ENCODE peak calls at places on chromosomes 6 and 20, in nine cellular contexts. M is testis, Y is tibial nerve, F is stomach, W is HCT116, R is GM12891, Z is lower leg skin, C is endothelial cell of umbilical vein, N is sigmoid colon. E is an unnamed sample.

GRCh38 chr20:6094565-6094964 is 28.3 kb downstream of the FERMT1 start:
- DNase-seq in N (no peak), Z (no peak), C (no peak), R (no peak), F (no peak), Y (no peak), W (no peak), M (no peak), E (no peak)

GRCh38 chr6:18528084-18528743 is 141.1 kb downstream of the RNF144B start:
- DNase-seq in R (no peak), C (peak), Z (no peak), F (no peak), W (no peak), Y (no peak), M (no peak), N (no peak), E (no peak)

GRCh38 chr6:25219581-25220249 is 59.5 kb upstream of the CARMIL1 start:
- DNase-seq in C (no peak), R (no peak), Z (no peak), W (no peak), N (no peak), Y (no peak), F (no peak), M (no peak), E (no peak)

GRCh38 chr6:46521464-46521971 is 30.3 kb upstream of the RCAN2 start:
- DNase-seq in W (no peak), F (no peak), Z (no peak), C (no peak), R (no peak), N (no peak), Y (no peak), M (no peak), E (no peak)

GRCh38 chr6:81054011-81054410 is 698.5 kb downstream of the TENT5A start:
- DNase-seq in W (no peak), Y (no peak), R (no peak), M (no peak), C (no peak), F (no peak), N (no peak), Z (no peak), E (no peak)

GRCh38 chr6:86775893-86776292 is 161.4 kb upstream of the HTR1E start:
- DNase-seq in R (no peak), Y (no peak), Z (no peak), N (no peak), C (no peak), M (no peak), W (no peak), F (no peak), E (no peak)

GRCh38 chr20:58597021-58597940 is 53.8 kb upstream of the STX16 start:
- DNase-seq in M (peak), F (no peak), N (peak), R (no peak), W (no peak), Y (peak), Z (peak), C (no peak), E (peak)

GRCh38 chr20:56393133-56393472 is 658 bp downstream of the CSTF1 start:
- DNase-seq in N (no peak), Y (no peak), M (no peak), Z (no peak), R (no peak), F (no peak), C (peak), W (no peak), E (no peak)

GRCh38 chr20:54197621-54198604 is 10.0 kb upstream of the PFDN4 start:
- DNase-seq in R (no peak), C (no peak), Z (no peak), N (no peak), F (no peak), M (no peak), Y (no peak), W (no peak), E (no peak)

GRCh38 chr6:131909408-131910218 is 41.6 kb downstream of the CCN2 start:
- DNase-seq in R (no peak), N (peak), W (peak), Y (peak), F (peak), Z (peak), C (peak), M (peak), E (no peak)

GRCh38 chr20:13141541-13141940 is 79.5 kb upstream of the ISM1 start:
- DNase-seq in N (no peak), R (no peak), Z (no peak), C (no peak), W (no peak), Y (no peak), F (no peak), M (no peak), E (no peak)

GRCh38 chr20:13140775-13141174 is 80.3 kb upstream of the ISM1 start:
- DNase-seq in Y (no peak), M (no peak), R (no peak), W (no peak), F (no peak), N (no peak), Z (no peak), C (no peak), E (no peak)

GRCh38 chr20:13142143-13142542 is 78.9 kb upstream of the ISM1 start:
- DNase-seq in N (no peak), F (no peak), Y (no peak), C (no peak), Z (no peak), R (no peak), M (no peak), W (no peak), E (no peak)

DNA sequence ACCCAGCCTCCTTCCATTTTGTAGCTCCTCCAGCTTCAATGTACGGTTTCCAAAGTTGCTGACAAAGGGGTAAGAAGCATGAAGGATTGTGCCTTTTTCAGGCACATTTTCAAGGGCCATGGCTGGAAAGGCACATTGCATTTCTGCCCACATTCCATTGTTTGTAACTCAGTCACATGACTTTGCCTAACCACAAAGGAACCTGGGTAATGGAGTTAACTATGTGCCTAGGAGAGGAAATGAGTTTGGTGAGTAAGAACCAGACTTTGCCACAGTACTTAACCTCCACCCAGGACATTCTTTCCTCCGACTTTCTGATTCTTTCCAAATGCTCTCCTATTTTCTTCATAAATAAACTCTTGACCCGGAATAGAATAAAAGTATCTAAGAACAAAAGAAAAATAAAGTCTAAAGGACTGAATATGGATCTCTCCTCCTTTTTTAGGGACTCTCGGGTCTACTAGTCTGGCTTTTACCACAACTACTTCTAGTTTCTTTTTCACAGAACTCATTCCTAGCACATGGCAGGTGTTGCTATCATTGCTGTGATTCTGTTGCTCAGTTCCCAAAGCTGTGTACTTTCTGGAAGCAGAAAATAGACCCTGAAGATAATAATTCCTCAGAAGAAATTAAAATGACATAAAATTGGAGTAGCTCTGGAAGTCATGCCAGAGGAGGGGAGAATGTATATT is 81.5 kb upstream of the ISM1 start:
- DNase-seq in N (no peak), R (no peak), C (no peak), Z (no peak), Y (no peak), F (no peak), M (no peak), W (no peak), E (no peak)
- TF ChIP-seq POLR2A in N (no peak), R (no peak), C (no peak), Z (no peak), Y (no peak), F (no peak), M (no peak), W (no peak), E (no peak)

DNA sequence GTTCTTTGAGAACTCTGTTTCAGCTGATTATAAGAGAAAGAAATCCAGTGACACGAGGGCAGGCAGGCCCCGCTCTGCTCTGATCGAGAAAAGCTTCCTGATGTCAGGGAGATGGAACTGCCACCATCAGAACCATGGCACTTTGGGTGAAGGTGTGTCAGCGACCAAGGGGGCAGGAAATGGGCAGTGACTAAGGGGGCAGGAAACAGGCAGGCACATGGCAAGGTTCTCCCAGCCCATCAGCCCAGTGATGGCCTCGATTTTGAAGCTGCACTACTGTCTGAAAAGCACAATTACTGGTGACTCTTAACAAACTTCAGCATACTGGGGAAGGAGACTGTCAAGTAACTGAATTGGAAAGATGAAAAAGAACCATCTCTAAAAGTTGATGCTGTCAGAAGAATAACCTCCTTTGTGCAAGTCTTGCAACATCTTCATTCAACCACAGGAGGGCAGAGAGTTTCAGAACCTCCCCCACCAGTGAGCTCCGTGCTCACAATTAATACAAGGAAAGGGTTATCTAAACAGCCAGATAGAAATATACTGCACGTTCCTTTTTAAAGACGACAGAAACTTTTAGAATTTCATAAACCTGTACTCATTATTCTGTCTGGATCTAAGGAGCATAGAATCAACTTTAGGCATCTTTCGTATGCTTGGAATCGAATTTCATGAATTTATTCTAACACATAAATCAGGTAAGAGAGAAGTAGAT is 39.1 kb downstream of the TMX4 start:
- DNase-seq in N (no peak), F (no peak), C (peak), Y (no peak), M (peak), Z (no peak), R (peak), W (peak), E (no peak)
- TF ChIP-seq POLR2A in N (no peak), F (no peak), C (no peak), Y (no peak), M (no peak), Z (no peak), R (no peak), W (no peak), E (no peak)

GRCh38 chr20:25058051-25058796 is at the start of gene ACSS1:
- DNase-seq in C (peak), Z (no peak), M (peak), W (no peak), F (peak), R (peak), Y (no peak), N (peak), E (peak)
- TF ChIP-seq POLR2A in C (no peak), Z (no peak), M (no peak), W (no peak), F (no peak), R (no peak), Y (peak), N (no peak), E (no peak)

DNA sequence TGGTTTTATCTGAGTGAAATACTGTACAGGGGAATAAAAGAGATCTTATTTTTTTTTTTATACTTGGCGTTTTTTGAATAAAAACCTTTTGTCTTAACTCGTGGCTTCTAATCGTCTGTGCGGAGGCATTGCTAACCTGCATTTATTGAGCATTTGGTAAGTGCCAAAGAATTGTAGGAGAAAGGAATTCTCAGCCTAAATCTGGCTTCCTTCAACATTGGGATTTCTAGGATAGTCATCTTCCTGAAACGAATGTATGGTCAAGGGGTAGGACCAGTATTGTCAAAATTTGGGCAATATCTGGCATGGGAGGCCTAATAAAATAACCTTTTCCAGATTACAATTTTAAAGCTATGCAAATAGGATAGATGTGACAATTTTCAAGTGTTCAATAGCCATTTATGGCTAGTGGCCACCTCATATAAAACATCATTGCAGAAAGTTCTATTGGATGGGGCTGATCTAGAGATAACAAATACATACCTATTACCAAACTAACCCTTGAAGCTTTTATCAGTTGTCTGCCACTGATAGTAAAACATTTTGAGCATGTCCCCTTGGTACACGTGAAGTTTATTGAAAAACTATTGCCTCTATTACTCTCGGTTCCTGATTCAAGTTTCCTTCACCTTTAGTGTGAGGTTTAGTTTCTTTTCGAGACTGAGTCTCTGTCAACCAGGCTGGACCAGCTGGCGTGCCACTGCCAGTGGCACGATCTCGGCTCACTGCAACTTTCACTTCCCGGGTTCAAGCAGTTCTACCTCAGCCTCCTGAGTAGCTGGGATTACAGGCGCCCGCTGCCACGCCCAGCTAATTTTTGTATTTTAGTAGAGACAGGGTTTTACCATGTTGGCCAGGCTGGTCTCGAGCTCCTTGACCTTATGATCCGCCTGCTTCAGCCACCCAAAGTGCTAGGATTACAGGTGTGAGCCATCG is 5.6 kb downstream of the PIM1 start:
- DNase-seq in C (no peak), Z (no peak), Y (no peak), N (no peak), M (no peak), W (no peak), F (no peak), R (no peak), E (peak)
- TF ChIP-seq POLR2A in C (no peak), Z (no peak), Y (no peak), N (no peak), M (no peak), W (no peak), F (no peak), R (no peak), E (no peak)

GRCh38 chr6:151240861-151241642 is 1.3 kb downstream of the AKAP12 start:
- DNase-seq in Y (peak), C (peak), Z (peak), M (peak), F (peak), R (no peak), W (no peak), N (peak), E (no peak)
- TF ChIP-seq POLR2A in Y (peak), C (no peak), Z (no peak), M (no peak), F (no peak), R (no peak), W (no peak), N (peak), E (no peak)

DNA sequence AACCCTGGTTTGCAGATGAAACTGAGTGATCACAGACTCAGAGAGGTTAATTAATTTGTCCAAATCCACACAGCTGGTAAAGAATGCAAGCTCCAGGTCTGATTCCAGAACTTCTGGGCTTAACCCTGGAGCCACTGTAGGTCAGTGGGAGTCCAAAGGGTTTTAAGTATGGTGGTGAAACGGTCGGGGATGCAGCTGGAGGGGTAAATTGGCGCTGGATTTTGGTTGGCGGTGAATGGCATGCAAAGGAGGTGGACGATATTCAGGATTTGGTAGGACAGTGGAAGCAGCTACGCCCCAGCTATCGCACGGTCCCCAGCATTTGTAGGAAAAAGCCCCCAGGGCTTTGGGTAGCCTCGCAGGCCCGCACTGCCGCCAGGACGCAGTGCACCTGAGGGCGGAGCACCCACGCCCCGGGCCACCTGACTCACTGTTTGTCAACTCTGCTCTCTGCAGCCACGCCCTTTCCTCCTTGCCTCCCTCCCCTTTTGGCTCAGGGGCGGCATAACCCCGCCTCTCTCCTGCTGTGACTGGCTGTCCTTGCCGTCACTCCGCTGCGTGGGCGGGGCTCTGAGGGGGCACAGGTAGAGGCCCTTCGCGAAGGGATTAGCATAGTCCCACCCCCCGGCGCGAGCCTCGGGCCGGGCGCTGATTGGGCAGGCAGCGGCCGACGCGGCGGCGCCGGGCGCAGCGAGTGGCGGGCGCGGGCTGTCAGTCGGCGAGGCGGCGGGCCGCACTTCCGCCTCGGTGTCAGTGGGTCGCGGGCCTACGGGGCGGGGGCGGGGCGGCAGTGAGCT is at the start of gene OSBPL2:
- DNase-seq in Y (peak), M (peak), R (peak), C (peak), Z (peak), F (peak), W (peak), N (peak), E (peak)
- TF ChIP-seq POLR2A in Y (peak), M (no peak), R (no peak), C (no peak), Z (no peak), F (no peak), W (no peak), N (no peak), E (no peak)

DNA sequence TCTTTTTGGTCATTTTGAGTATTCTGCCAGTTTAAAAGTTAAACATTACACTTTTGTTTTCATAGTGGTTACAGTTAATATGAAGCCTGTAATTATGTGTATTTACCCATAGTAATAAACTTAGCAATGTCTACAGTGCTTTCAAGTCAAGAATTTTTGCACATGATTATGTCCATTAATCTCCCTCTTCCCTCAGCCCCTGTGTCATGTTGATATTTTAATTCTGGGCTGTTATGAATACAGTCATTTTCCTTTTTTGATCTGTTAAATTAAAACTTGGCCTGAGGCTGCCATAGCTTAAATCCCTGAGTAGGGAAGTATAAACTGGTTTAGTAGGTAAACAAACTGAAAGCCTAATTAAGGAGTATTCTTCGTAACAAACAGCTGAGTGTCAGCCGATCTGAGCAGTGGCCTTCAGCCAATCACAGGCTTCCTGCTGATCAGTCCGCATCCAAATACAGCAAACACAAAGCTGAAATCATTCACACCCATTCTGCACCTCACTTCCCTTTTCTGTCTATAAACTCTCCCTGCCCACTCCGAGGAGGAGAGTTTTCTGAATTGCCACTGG is 9.5 kb upstream of the SFT2D1 start:
- DNase-seq in C (no peak), W (no peak), Y (peak), F (no peak), N (no peak), R (no peak), M (no peak), Z (peak), E (no peak)
- TF ChIP-seq POLR2A in C (no peak), W (no peak), Y (no peak), F (no peak), N (no peak), R (no peak), M (no peak), Z (no peak), E (no peak)

E was measured in spleen.